ENCODE peak calls at places on chromosomes 2 and 18, in nine cellular contexts. Y is fibroblast of lung; U is neural progenitor cell; K is CD8-positive, alpha-beta T cell; J is right lobe of liver; H is breast epithelium; S is stomach; C is CD8-positive, alpha-beta memory T cell; V is ovary. Q is an unnamed sample.
A peak's percentile ranks its signal among the peaks of the same experiment; 100 is the strongest.

GRCh38 chr2:6888724-6889123 is 11.1 kb downstream of the RSAD2 start:
- DNase-seq in Y (no peak), H (no peak), V (no peak), C (no peak), S (no peak), J (no peak), U (no peak), K (no peak), Q (no peak)

GRCh38 chr18:37501136-37501535 is 64.5 kb downstream of the CELF4 start:
- DNase-seq in V (no peak), C (no peak), H (no peak), Y (no peak), S (no peak), K (no peak), J (no peak), U (no peak), Q (no peak)

GRCh38 chr2:29628882-29629281 is 292.5 kb downstream of the ALK start:
- DNase-seq in V (no peak), Y (peak; percentile 36), C (no peak), U (no peak), S (peak; percentile 76), J (peak; percentile 50), K (no peak), H (no peak), Q (no peak)

GRCh38 chr2:212259236-212259635 is 279.4 kb downstream of the ERBB4 start:
- DNase-seq in S (no peak), H (no peak), C (no peak), U (no peak), V (no peak), J (no peak), K (no peak), Y (no peak), Q (no peak)

GRCh38 chr2:15919716-15920444 is 20.5 kb upstream of the MYCN start:
- DNase-seq in Y (no peak), J (no peak), U (no peak), K (no peak), S (no peak), C (no peak), H (no peak), V (no peak), Q (no peak)

GRCh38 chr2:30706534-30707303 is 100.5 kb downstream of the CAPN13 start:
- DNase-seq in K (peak; percentile 71), H (peak; percentile 60), S (peak; percentile 65), Y (peak; percentile 43), U (peak; percentile 74), V (peak; percentile 82), C (peak; percentile 55), J (peak; percentile 72), Q (peak; percentile 75)

GRCh38 chr2:1366546-1367134 is 46.6 kb upstream of the TPO start:
- DNase-seq in Y (no peak), K (no peak), U (no peak), C (no peak), S (no peak), J (no peak), H (peak; percentile 32), V (peak; percentile 84), Q (peak; percentile 87)

GRCh38 chr2:29518988-29519925 is 402.1 kb downstream of the ALK start:
- DNase-seq in J (peak; percentile 76), C (no peak), K (no peak), Y (peak; percentile 84), U (no peak), S (no peak), H (no peak), V (no peak), Q (no peak)

GRCh38 chr2:43050866-43051265 is 175.5 kb downstream of the ZFP36L2 start:
- DNase-seq in V (peak; percentile 79), J (no peak), Y (no peak), U (no peak), K (no peak), H (no peak), S (peak; percentile 45), C (no peak), Q (no peak)

GRCh38 chr2:33321236-33321731 is 155.2 kb upstream of the RASGRP3 start:
- DNase-seq in K (no peak), H (no peak), S (no peak), U (no peak), V (no peak), C (no peak), Y (peak; percentile 83), J (no peak), Q (no peak)

GRCh38 chr18:32048507-32049091 is 30.0 kb downstream of the RNF125 start:
- DNase-seq in U (no peak), Y (no peak), H (peak; percentile 23), J (peak; percentile 81), V (peak; percentile 37), S (no peak), K (no peak), C (no peak), Q (no peak)

GRCh38 chr18:32772580-32773186 is at the start of gene KLHL14:
- DNase-seq in V (no peak), H (no peak), U (peak; percentile 13), C (no peak), S (no peak), Y (no peak), K (no peak), J (no peak), Q (no peak)

GRCh38 chr18:25661836-25662235 is 309.9 kb upstream of the ZNF521 start:
- DNase-seq in U (no peak), Y (no peak), V (no peak), H (no peak), S (no peak), K (no peak), J (no peak), C (no peak), Q (no peak)

GRCh38 chr18:23945416-23946079 is 69.0 kb upstream of the TTC39C start:
- DNase-seq in Y (no peak), H (no peak), S (no peak), C (no peak), K (no peak), J (no peak), V (no peak), U (no peak), Q (no peak)

GRCh38 chr2:151204720-151205119 is 56.9 kb downstream of the RBM43 start:
- DNase-seq in K (no peak), V (no peak), Y (no peak), H (no peak), J (no peak), C (no peak), U (peak; percentile 75), S (no peak), Q (no peak)

GRCh38 chr2:229732897-229733296 is 18.5 kb upstream of the DNER start:
- DNase-seq in V (no peak), H (no peak), U (no peak), S (no peak), J (no peak), C (no peak), K (no peak), Y (no peak), Q (no peak)
- H3K27ac ChIP-seq in V (no peak overlapping the region), H (no peak overlapping the region), U (no peak overlapping the region), S (no peak overlapping the region), J (no peak overlapping the region), C (no peak overlapping the region), K (no peak overlapping the region), Y (no peak overlapping the region), Q (no peak overlapping the region)

GRCh38 chr18:39166776-39167175 is 1601.2 kb upstream of the CELF4 start:
- DNase-seq in J (no peak), C (no peak), U (no peak), S (no peak), Y (no peak), K (no peak), H (no peak), V (no peak), Q (no peak)
- H3K4me3 ChIP-seq in J (no peak overlapping the region), C (no peak overlapping the region), U (no peak overlapping the region), S (no peak overlapping the region), Y (no peak overlapping the region), K (no peak overlapping the region), H (no peak overlapping the region), V (no peak overlapping the region), Q (no peak overlapping the region)

DNA sequence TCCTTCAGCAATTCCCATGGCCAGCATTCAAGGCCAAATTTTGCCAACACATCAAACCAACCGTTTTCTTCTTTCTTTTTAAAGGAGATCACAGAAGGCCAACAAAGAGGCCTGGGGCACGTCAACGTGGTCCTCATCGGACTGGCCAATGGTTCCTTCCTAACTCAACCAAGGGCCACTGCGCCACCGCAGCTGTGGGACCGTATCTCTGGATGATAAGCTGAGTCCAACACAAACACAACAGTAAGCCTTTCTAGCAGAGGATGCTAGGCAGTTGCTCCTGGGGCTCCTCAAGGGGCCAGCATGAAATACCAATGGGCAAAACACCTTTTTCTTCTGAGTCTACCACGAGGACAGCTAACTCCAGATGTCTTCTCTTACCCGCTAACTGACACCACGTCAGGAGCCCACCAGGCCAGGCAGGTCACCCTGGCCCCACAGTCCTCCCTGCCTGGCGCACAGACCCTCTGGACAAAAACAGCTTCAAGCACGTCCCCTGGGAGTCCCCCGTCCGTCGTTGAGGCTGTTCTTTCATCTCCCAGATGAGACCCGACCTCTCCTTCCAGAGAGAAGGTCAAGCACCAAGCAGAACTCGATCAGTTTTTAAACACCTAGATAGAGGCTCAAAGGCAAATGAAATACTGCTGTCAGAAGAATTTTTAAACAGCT is 58.0 kb downstream of the PARD6G start:
- DNase-seq in S (no peak), C (no peak), H (no peak), U (no peak), K (no peak), J (no peak), Y (no peak), V (no peak), Q (no peak)
- H3K27ac ChIP-seq in S (no peak overlapping the region), C (no peak overlapping the region), H (no peak overlapping the region), U (no peak overlapping the region), K (no peak overlapping the region), J (no peak overlapping the region), Y (no peak overlapping the region), V (peak overlapping the region; percentile 56), Q (no peak overlapping the region)

GRCh38 chr18:35043207-35043606 is 2.0 kb downstream of the MAPRE2 start:
- DNase-seq in C (no peak), H (no peak), K (no peak), Y (no peak), S (no peak), U (no peak), J (no peak), V (no peak), Q (no peak)
- H3K4me3 ChIP-seq in C (peak overlapping the region; percentile 98), H (no peak overlapping the region), K (peak overlapping the region; percentile 24), Y (peak overlapping the region; percentile 94), S (peak overlapping the region; percentile 80), U (peak overlapping the region; percentile 66), J (no peak overlapping the region), V (no peak overlapping the region), Q (peak overlapping the region; percentile 82)

Q was measured in dorsolateral prefrontal cortex.